ENCODE peak calls at places on chromosome 12, in ten cellular contexts. E is astrocyte of the spinal cord, R is GM12865, V is suprapubic skin, B is A549, X is uterus, K is choroid plexus epithelial cell, C is MM.1S, M is epithelial cell of esophagus, I is cardiac muscle cell. O is an unnamed sample.

GRCh38 chr12:52585951-52586350 is 12.3 kb upstream of the KRT74 start:
- DNase-seq in M (no peak), I (no peak), K (no peak), C (no peak), R (no peak), X (no peak), B (no peak), V (no peak), E (no peak), O (no peak)

GRCh38 chr12:7156259-7157197 is 26.4 kb downstream of the CLSTN3 start:
- DNase-seq in K (no peak), V (no peak), I (no peak), X (no peak), C (no peak), M (no peak), E (no peak), R (no peak), B (no peak), O (no peak)

GRCh38 chr12:34292736-34293625 is 270.7 kb downstream of the ALG10 start:
- DNase-seq in M (no peak), B (no peak), V (peak; percentile 64), X (peak; percentile 6), C (no peak), I (no peak), K (no peak), E (no peak), R (no peak), O (no peak)

GRCh38 chr12:27330846-27331245 is 1.8 kb upstream of the BMAL2 start:
- DNase-seq in B (no peak), R (no peak), C (no peak), X (no peak), K (peak; percentile 27), V (no peak), E (no peak), M (peak; percentile 64), I (peak; percentile 21), O (no peak)

GRCh38 chr12:55707841-55708694 is at the start of gene ITGA7:
- DNase-seq in X (peak; percentile 80), C (peak; percentile 47), V (no peak), R (no peak), E (no peak), I (no peak), M (no peak), B (peak; percentile 77), K (no peak), O (no peak)

GRCh38 chr12:58575281-58575680 is 345.0 kb downstream of the LRIG3 start:
- DNase-seq in E (peak; percentile 55), C (peak; percentile 33), V (no peak), R (no peak), X (peak; percentile 28), B (no peak), K (peak; percentile 77), I (peak; percentile 65), M (peak; percentile 25), O (no peak)

GRCh38 chr12:7929069-7929792 is 6.8 kb downstream of the SLC2A3 start:
- DNase-seq in C (no peak), E (no peak), X (no peak), K (no peak), R (no peak), M (no peak), I (no peak), V (peak; percentile 43), B (no peak), O (no peak)

GRCh38 chr12:117587646-117588287 is 226.3 kb upstream of the NOS1 start:
- DNase-seq in R (peak; percentile 57), M (peak; percentile 34), E (peak; percentile 9), I (peak; percentile 43), B (peak; percentile 77), X (no peak), C (peak; percentile 17), V (no peak), K (peak; percentile 10), O (no peak)

GRCh38 chr12:2722806-2723205 is 72.0 kb upstream of the FKBP4 start:
- DNase-seq in X (no peak), R (no peak), K (no peak), M (peak; percentile 15), V (no peak), C (no peak), I (peak; percentile 39), B (no peak), E (no peak), O (no peak)

DNA sequence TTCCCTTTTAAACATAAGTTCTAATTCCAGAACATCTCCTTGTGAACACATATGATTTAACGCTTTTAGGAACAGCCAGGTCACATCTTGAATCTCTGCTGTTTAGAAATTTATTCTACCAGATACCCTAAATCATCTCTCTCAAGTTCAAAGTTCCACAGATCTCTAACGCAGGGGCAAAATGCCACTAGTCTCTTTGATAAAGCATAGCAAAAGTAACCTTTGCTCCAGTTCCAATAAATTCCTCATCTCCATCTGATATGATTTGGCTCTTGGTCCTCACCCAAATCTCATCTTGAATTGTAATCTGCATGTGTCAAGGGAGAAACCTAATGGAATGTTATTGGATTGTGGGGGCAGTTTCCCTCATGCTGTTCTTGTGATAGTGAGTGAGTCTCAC is 96.3 kb upstream of the PLEKHA5 start:
- DNase-seq in M (no peak), X (no peak), R (no peak), E (no peak), B (no peak), V (no peak), K (no peak), I (no peak), C (no peak), O (no peak)
- TF ChIP-seq CTCF in M (no peak), X (no peak), R (no peak), E (no peak), B (no peak), V (no peak), K (no peak), I (no peak), C (no peak), O (no peak)

GRCh38 chr12:9124346-9125031 is 8.8 kb upstream of the A2M start:
- DNase-seq in M (no peak), C (no peak), V (no peak), K (no peak), I (no peak), B (no peak), X (no peak), R (no peak), E (no peak), O (no peak)

GRCh38 chr12:9120487-9121184 is 4.9 kb upstream of the A2M start:
- DNase-seq in B (no peak), X (no peak), K (no peak), V (no peak), M (no peak), I (no peak), E (no peak), C (no peak), R (no peak), O (no peak)

GRCh38 chr12:9127484-9127883 is 11.8 kb upstream of the A2M start:
- DNase-seq in E (no peak), X (no peak), M (no peak), R (no peak), I (no peak), V (no peak), B (no peak), C (no peak), K (no peak), O (no peak)

GRCh38 chr12:9122166-9122609 is 6.5 kb upstream of the A2M start:
- DNase-seq in I (no peak), K (no peak), X (no peak), E (no peak), B (no peak), M (no peak), C (no peak), V (no peak), R (no peak), O (no peak)

DNA sequence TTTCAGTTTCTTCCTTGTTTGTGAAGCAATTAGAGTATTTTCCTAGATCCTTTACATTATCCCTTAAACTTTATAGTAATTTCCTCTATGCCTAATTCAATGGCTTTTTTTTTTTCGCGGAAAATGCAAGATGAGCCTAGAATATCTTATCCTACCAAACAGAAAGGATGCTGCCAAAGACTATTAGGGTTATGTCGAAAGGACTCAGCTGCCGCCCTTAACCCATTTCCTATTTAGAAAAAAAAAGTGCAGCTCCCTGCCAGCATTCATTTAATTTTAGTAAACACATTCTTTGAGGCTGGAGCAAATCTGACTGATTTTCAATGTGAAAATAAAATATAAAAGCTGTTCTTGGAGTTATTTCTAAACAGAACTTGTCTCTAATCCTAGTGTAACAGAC is 8.0 kb upstream of the A2M start:
- DNase-seq in X (no peak), K (no peak), I (no peak), B (no peak), C (no peak), R (no peak), M (no peak), V (no peak), E (no peak), O (no peak)
- H3K4me3 ChIP-seq in X (peak overlapping the region; percentile 15), K (no peak overlapping the region), I (no peak overlapping the region), B (no peak overlapping the region), C (no peak overlapping the region), R (no peak overlapping the region), M (no peak overlapping the region), V (peak overlapping the region; percentile 29), E (no peak overlapping the region), O (peak overlapping the region; percentile 64)

DNA sequence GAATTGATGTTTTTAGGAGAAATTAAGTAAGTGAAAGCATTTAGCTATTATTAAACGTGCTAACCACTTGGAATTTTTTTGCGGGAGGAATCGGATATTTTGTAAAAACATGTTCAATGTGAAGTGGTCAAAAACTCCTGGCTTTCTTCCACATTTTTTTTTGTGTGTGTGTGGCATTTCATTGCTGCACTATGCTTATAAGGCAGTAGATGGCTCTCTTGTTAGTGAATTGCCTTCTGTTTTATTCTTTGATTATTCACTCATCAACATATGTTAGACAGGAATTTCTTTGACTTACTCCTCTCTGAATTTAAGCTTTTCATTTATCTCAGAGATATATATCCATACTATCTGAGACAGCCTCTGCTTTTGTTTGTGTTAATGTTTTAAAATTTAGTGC is 71.3 kb downstream of the DERA start:
- DNase-seq in C (no peak), R (no peak), X (no peak), E (peak; percentile 62), I (peak; percentile 76), M (no peak), B (peak; percentile 15), V (no peak), K (peak; percentile 82), O (no peak)
- TF ChIP-seq CTCF in C (peak; percentile 35), R (no peak), X (peak; percentile 36), E (peak; percentile 62), I (peak; percentile 65), M (peak; percentile 47), B (no peak), V (no peak), K (peak; percentile 67), O (peak; percentile 37)

DNA sequence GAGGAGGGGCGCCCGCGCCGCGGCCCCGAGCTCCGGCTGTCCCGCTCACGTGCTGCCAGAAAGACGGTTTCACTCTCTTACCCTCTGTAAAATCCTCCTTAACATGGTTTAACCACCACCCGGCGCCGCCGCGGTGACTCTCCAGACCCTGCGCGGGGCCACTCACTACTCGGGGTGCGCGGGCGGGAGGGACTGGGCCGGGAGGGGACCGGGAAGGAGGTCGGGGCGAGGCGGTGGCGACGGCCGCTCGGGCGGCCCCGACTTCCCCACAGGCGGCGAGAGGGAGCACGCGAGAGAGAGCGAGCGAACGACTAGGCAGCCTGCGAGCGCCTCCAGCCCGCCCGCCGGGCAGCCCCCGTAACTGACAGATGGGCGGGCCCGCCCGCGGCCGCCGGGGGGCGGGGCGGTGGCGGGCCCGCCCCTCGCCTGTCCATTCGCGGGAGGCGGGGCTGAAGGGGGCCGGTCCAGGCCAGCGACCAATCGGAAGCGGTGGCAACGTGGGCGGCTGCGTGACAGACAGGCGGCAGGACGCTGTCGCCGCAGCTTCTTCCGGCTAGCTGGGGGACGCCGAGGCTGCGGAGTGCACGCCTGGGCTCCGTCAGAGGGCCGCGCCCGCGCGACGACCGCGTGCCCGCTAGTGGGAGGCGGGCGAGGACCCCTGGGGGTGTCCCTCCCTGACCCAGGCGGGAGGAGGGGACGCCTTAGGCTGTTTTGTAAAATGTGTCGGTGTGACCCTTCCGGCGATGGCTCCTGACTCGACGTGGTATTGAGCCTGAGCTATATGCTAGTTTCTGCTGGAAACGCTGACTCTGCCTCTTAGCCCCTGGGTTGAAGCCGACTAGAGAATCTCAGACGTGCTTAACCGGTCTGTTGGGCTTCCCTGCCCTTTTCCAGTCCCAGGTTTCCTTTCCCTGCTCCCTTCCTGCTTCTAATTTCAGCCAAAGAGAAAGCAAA is at the start of gene EEA1:
- DNase-seq in E (peak; percentile 96), M (peak; percentile 98), I (peak; percentile 98), C (peak; percentile 97), X (peak; percentile 97), K (peak; percentile 97), B (peak; percentile 88), R (peak; percentile 99), V (peak; percentile 98), O (peak; percentile 87)
- H3K4me3 ChIP-seq in E (peak within 1 kb of the TSS; percentile 75), M (peak within 1 kb of the TSS; percentile 69), I (peak within 1 kb of the TSS; percentile 83), C (peak within 1 kb of the TSS; percentile 85), X (peak within 1 kb of the TSS; percentile 79), K (peak within 1 kb of the TSS; percentile 81), B (peak within 1 kb of the TSS; percentile 86), R (peak within 1 kb of the TSS; percentile 96), V (peak within 1 kb of the TSS; percentile 86), O (peak within 1 kb of the TSS; percentile 77)